ENCODE peak calls at places on chromosome 19, in six cellular contexts. W is NCI-H1436 treated with DMSO at 0.1 percent for 48 hours; H is stimulated activated CD4-positive, alpha-beta T cell treated with anti-CD3 and anti-CD28 coated beads, Interleukin-4, amount 100 ng/mL, for 1 hour; E is T-cell; Z is non-pigmented ciliary epithelial cell; S is midbrain. X is an unnamed sample.

GRCh38 chr19:51971624-51972023 is 15.0 kb downstream of the ZNF350 start:
- DNase-seq in W (no peak), H (no peak), E (peak; percentile 8), Z (no peak), S (no peak), X (no peak)

GRCh38 chr19:56085571-56086275 is 35.4 kb downstream of the ZNF787 start:
- DNase-seq in W (no peak), H (no peak), E (no peak), Z (no peak), S (no peak), X (no peak)

GRCh38 chr19:1251233-1251502 is 2.8 kb downstream of the MIDN start:
- DNase-seq in W (no peak), H (peak; percentile 68), E (no peak), Z (no peak), S (peak; percentile 44), X (no peak)

GRCh38 chr19:10680545-10681135 is 20.6 kb upstream of the QTRT1 start:
- DNase-seq in W (no peak), H (no peak), E (no peak), Z (no peak), S (no peak), X (no peak)

GRCh38 chr19:32256341-32256975 is 89.0 kb upstream of the ZNF507 start:
- DNase-seq in W (no peak), H (no peak), E (no peak), Z (no peak), S (no peak), X (no peak)

GRCh38 chr19:5306531-5306930 is 34.1 kb downstream of the PTPRS start:
- DNase-seq in W (no peak), H (no peak), E (no peak), Z (no peak), S (no peak), X (no peak)

GRCh38 chr19:17306285-17306714 is 628 bp downstream of the MRPL34 start:
- DNase-seq in W (no peak), H (no peak), E (no peak), Z (no peak), S (peak; percentile 51), X (no peak)

GRCh38 chr19:50983625-50984292 is at the start of gene KLK7:
- DNase-seq in W (no peak), H (no peak), E (no peak), Z (no peak), S (no peak), X (no peak)

GRCh38 chr19:3367572-3368440 is 1.4 kb downstream of the NFIC start:
- DNase-seq in W (no peak), H (no peak), E (no peak), Z (no peak), S (no peak), X (no peak)

GRCh38 chr19:35029737-35030256 is 473 bp upstream of the SCN1B start:
- DNase-seq in W (no peak), H (no peak), E (no peak), Z (no peak), S (no peak), X (no peak)

GRCh38 chr19:38264486-38265212 is at the start of gene SPINT2:
- DNase-seq in W (no peak), H (peak; percentile 51), E (no peak), Z (no peak), S (no peak), X (no peak)

GRCh38 chr19:10780368-10780767 is 55.6 kb downstream of the TMED1 start:
- DNase-seq in W (no peak), H (no peak), E (no peak), Z (peak; percentile 53), S (peak; percentile 21), X (no peak)

GRCh38 chr19:48968179-48968661 is 3.1 kb downstream of the FTL start:
- DNase-seq in W (no peak), H (no peak), E (no peak), Z (no peak), S (no peak), X (no peak)

GRCh38 chr19:58118979-58119733 is 21.1 kb upstream of the ZSCAN18 start:
- DNase-seq in W (no peak), H (no peak), E (no peak), Z (no peak), S (no peak), X (no peak)

GRCh38 chr19:55692681-55693081 is 17.7 kb downstream of the EPN1 start:
- DNase-seq in W (no peak), H (no peak), E (no peak), Z (no peak), S (no peak), X (no peak)

GRCh38 chr19:33397536-33398360 is 24.2 kb downstream of the CEBPG start:
- DNase-seq in W (no peak), H (no peak), E (no peak), Z (no peak), S (no peak), X (no peak)

GRCh38 chr19:28874742-28875141 is 338.2 kb downstream of the UQCRFS1 start:
- DNase-seq in W (no peak), H (no peak), E (no peak), Z (no peak), S (no peak), X (no peak)

GRCh38 chr19:710767-711166 is 2.0 kb downstream of the PALM start:
- DNase-seq in W (no peak), H (no peak), E (no peak), Z (no peak), S (no peak), X (no peak)

GRCh38 chr19:13995017-13995728 is 10.9 kb downstream of the RFX1 start:
- DNase-seq in W (no peak), H (no peak), E (no peak), Z (no peak), S (peak; percentile 8), X (no peak)

GRCh38 chr19:55546822-55547614 is 1.7 kb upstream of the SBK3 start:
- DNase-seq in W (no peak), H (no peak), E (no peak), Z (no peak), S (no peak), X (no peak)

GRCh38 chr19:12841094-12841493 is 2.8 kb downstream of the MAST1 start:
- DNase-seq in W (no peak), H (no peak), E (no peak), Z (no peak), S (no peak), X (no peak)

GRCh38 chr19:14968247-14968646 is 11.4 kb downstream of the SLC1A6 start:
- DNase-seq in W (no peak), H (no peak), E (no peak), Z (no peak), S (no peak), X (no peak)

GRCh38 chr19:2981898-2982297 is 4.5 kb downstream of the TLE6 start:
- DNase-seq in W (no peak), H (no peak), E (no peak), Z (no peak), S (no peak), X (no peak)

GRCh38 chr19:10219678-10220077 is 11.5 kb downstream of the S1PR2 start:
- DNase-seq in W (no peak), H (peak; percentile 20), E (peak; percentile 34), Z (no peak), S (no peak), X (no peak)

GRCh38 chr19:53552001-53552721 is 14.2 kb downstream of the ZNF331 start:
- DNase-seq in W (no peak), H (no peak), E (no peak), Z (no peak), S (no peak), X (no peak)

GRCh38 chr19:58440556-58440955 is 603 bp upstream of the ZNF132 start:
- DNase-seq in W (no peak), H (no peak), E (no peak), Z (no peak), S (no peak), X (no peak)

GRCh38 chr19:45973564-45974338 is at the start of gene NOVA2:
- DNase-seq in W (peak; percentile 35), H (peak; percentile 40), E (no peak), Z (no peak), S (peak; percentile 78), X (no peak)

GRCh38 chr19:14004619-14005380 is 1.3 kb downstream of the RFX1 start:
- DNase-seq in W (no peak), H (no peak), E (no peak), Z (no peak), S (peak; percentile 78), X (no peak)

GRCh38 chr19:29745253-29745652 is 30.2 kb upstream of the C19orf12 start:
- DNase-seq in W (no peak), H (no peak), E (no peak), Z (no peak), S (no peak), X (no peak)

GRCh38 chr19:47071731-47072130 is 23.3 kb upstream of the TMEM160 start:
- DNase-seq in W (no peak), H (no peak), E (no peak), Z (no peak), S (no peak), X (no peak)

GRCh38 chr19:23528376-23528775 is 133.1 kb upstream of the ZNF91 start:
- DNase-seq in W (no peak), H (no peak), E (no peak), Z (no peak), S (no peak), X (no peak)

GRCh38 chr19:17259934-17260333 is 4.6 kb downstream of the USHBP1 start:
- DNase-seq in W (no peak), H (no peak), E (no peak), Z (no peak), S (no peak), X (no peak)

GRCh38 chr19:15430526-15431120 is 11.8 kb upstream of the AKAP8L start:
- DNase-seq in W (no peak), H (no peak), E (no peak), Z (no peak), S (no peak), X (no peak)

GRCh38 chr19:21907516-21907915 is 71.5 kb upstream of the ZNF43 start:
- DNase-seq in W (no peak), H (no peak), E (no peak), Z (no peak), S (no peak), X (no peak)

GRCh38 chr19:27905074-27905473 is 1307.9 kb downstream of the UQCRFS1 start:
- DNase-seq in W (no peak), H (no peak), E (no peak), Z (no peak), S (no peak), X (no peak)

GRCh38 chr19:7869910-7870511 is 4.2 kb downstream of the PRR36 start:
- DNase-seq in W (no peak), H (peak; percentile 59), E (peak; percentile 70), Z (no peak), S (no peak), X (no peak)

GRCh38 chr19:4455742-4456565 is 1.6 kb downstream of the UBXN6 start:
- DNase-seq in W (no peak), H (no peak), E (no peak), Z (no peak), S (peak; percentile 41), X (peak; percentile 77)

GRCh38 chr19:49442793-49443365 is 1.6 kb upstream of the SLC17A7 start:
- DNase-seq in W (no peak), H (peak; percentile 56), E (peak; percentile 25), Z (peak; percentile 31), S (no peak), X (peak; percentile 29)

GRCh38 chr19:4009990-4010807 is 2.7 kb downstream of the PIAS4 start:
- DNase-seq in W (no peak), H (no peak), E (no peak), Z (no peak), S (no peak), X (no peak)

X was measured in kidney epithelial cell.